ENCODE peak calls at places on chromosomes 5 and 9, in six cellular contexts. T is A549, G is HepG2, L is K562, Y is GM12878, X is upper lobe of left lung. C is an unnamed sample.

GRCh38 chr5:125409101-125409495 is 662.7 kb upstream of the ZNF608 start:
- ATAC-seq in T (peak), L (no peak), G (no peak), Y (no peak), X (no peak), C (no peak)

GRCh38 chr5:83653669-83654068 is 67.0 kb downstream of the HAPLN1 start:
- ATAC-seq in Y (peak), T (no peak), L (no peak), G (no peak), X (no peak), C (no peak)

GRCh38 chr5:10442581-10442980 is 902 bp downstream of the ROPN1L start:
- ATAC-seq in T (no peak), X (peak), G (no peak), L (no peak), Y (peak), C (no peak)

GRCh38 chr9:69549310-69550202 is 122.6 kb downstream of the APBA1 start:
- ATAC-seq in Y (peak), T (peak), X (peak), L (peak), G (peak), C (no peak)

GRCh38 chr9:98502311-98502975 is 206.3 kb downstream of the GABBR2 start:
- ATAC-seq in Y (no peak), L (no peak), G (peak), T (peak), X (peak), C (no peak)

GRCh38 chr9:134360180-134360759 is 34.0 kb downstream of the RXRA start:
- ATAC-seq in X (peak), G (no peak), Y (no peak), L (no peak), T (no peak), C (no peak)

GRCh38 chr9:137606005-137606601 is 617 bp downstream of the ARRDC1 start:
- ATAC-seq in L (peak), X (peak), G (peak), Y (peak), T (peak), C (peak)

GRCh38 chr5:73419414-73420390 is 28.9 kb downstream of the FOXD1 start:
- ATAC-seq in G (no peak), L (no peak), T (no peak), Y (no peak), X (peak), C (peak)

GRCh38 chr5:42948961-42949347 is 91.2 kb downstream of the ANXA2R start:
- ATAC-seq in Y (no peak), X (no peak), T (no peak), L (no peak), G (no peak), C (no peak)

GRCh38 chr5:173808079-173808808 is 79.9 kb upstream of the CPEB4 start:
- ATAC-seq in Y (no peak), T (peak), X (peak), G (no peak), L (peak), C (peak)

GRCh38 chr5:160799160-160799559 is 52.9 kb downstream of the ATP10B start:
- ATAC-seq in T (no peak), L (no peak), G (no peak), Y (peak), X (peak), C (peak)

GRCh38 chr5:32709789-32710334 is 1.3 kb upstream of the NPR3 start:
- ATAC-seq in X (peak), G (peak), Y (peak), T (peak), L (peak), C (peak)

GRCh38 chr5:172659909-172660628 is 19.0 kb downstream of the NEURL1B start:
- ATAC-seq in T (peak), G (peak), Y (peak), X (peak), L (peak), C (peak)

GRCh38 chr5:156181656-156182055 is 145.3 kb upstream of the SGCD start:
- ATAC-seq in X (no peak), L (no peak), G (no peak), T (peak), Y (no peak), C (no peak)

GRCh38 chr5:179361204-179361603 is 15.9 kb upstream of the ADAMTS2 start:
- ATAC-seq in L (no peak), G (no peak), T (peak), X (no peak), Y (no peak), C (no peak)

GRCh38 chr5:173570321-173571090 is 45.9 kb downstream of the BOD1 start:
- ATAC-seq in T (no peak), Y (no peak), X (no peak), L (no peak), G (no peak), C (no peak)

GRCh38 chr5:76441101-76441500 is 38.0 kb downstream of the IQGAP2 start:
- ATAC-seq in G (no peak), X (no peak), Y (no peak), T (no peak), L (no peak), C (no peak)

GRCh38 chr5:125293223-125293622 is 546.8 kb upstream of the ZNF608 start:
- ATAC-seq in G (no peak), X (no peak), Y (no peak), L (no peak), T (no peak), C (no peak)

GRCh38 chr5:168917947-168918600 is 338.9 kb upstream of the PANK3 start:
- ATAC-seq in T (no peak), G (no peak), Y (no peak), X (no peak), L (no peak), C (no peak)
- TF ChIP-seq EP300 in T (no peak), G (no peak), Y (no peak), X (no peak), L (no peak), C (no peak)

GRCh38 chr5:132867046-132867451 is 607 bp downstream of the UQCRQ start:
- ATAC-seq in L (peak), X (no peak), T (no peak), G (peak), Y (peak), C (no peak)

GRCh38 chr5:132865668-132866341 is 464 bp downstream of the GDF9 start:
- ATAC-seq in L (no peak), T (peak), X (no peak), G (no peak), Y (peak), C (peak)

GRCh38 chr5:132868754-132869153 is 2.3 kb downstream of the UQCRQ start:
- ATAC-seq in L (no peak), X (no peak), T (no peak), Y (no peak), G (no peak), C (no peak)

GRCh38 chr5:132870801-132871200 is 2.7 kb upstream of the LEAP2 start:
- ATAC-seq in T (no peak), L (no peak), G (no peak), Y (no peak), X (no peak), C (no peak)

DNA sequence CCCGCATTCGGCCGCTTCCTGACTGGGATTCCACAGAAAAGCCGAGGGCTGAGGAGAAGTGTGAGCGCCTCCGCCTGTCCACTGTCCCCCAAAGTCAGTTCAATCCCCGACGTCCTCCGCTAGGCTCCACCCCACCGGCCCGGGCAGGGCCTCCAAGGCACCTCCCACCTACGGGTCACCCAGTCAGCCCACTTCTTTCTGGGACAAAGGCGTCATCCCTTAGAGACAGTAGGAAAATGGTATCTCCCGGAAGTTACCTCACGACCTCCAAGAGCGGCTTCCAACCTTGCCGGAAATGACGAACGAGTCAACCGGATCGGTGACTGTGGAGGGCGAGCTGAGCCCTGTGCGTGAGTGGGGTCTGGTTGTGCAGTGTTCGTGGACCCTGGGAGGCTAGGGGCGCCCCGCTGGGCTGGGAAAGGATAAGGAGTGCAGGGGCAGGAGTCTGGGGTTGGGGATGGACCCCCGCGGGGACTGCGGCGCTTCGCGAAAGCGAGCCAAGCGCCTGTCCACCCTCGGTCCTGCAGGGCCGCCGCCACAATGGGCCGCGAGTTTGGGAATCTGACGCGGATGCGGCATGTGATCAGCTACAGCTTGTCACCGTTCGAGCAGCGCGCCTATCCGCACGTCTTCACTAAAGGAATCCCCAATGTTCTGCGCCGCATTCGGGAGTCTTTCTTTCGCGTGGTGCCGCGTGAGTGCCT is at the start of the genes GDF9 and UQCRQ:
- ATAC-seq in L (peak), Y (peak), T (peak), G (peak), X (peak), C (peak)
- TF ChIP-seq EP300 in L (peak), Y (no peak), T (no peak), G (peak), X (no peak), C (no peak)

GRCh38 chr5:39014544-39014943 is 59.7 kb downstream of the RICTOR start:
- ATAC-seq in X (peak), G (no peak), T (no peak), Y (no peak), L (no peak), C (peak)
- TF ChIP-seq EP300 in X (no peak), G (no peak), T (no peak), Y (no peak), L (no peak), C (no peak)

DNA sequence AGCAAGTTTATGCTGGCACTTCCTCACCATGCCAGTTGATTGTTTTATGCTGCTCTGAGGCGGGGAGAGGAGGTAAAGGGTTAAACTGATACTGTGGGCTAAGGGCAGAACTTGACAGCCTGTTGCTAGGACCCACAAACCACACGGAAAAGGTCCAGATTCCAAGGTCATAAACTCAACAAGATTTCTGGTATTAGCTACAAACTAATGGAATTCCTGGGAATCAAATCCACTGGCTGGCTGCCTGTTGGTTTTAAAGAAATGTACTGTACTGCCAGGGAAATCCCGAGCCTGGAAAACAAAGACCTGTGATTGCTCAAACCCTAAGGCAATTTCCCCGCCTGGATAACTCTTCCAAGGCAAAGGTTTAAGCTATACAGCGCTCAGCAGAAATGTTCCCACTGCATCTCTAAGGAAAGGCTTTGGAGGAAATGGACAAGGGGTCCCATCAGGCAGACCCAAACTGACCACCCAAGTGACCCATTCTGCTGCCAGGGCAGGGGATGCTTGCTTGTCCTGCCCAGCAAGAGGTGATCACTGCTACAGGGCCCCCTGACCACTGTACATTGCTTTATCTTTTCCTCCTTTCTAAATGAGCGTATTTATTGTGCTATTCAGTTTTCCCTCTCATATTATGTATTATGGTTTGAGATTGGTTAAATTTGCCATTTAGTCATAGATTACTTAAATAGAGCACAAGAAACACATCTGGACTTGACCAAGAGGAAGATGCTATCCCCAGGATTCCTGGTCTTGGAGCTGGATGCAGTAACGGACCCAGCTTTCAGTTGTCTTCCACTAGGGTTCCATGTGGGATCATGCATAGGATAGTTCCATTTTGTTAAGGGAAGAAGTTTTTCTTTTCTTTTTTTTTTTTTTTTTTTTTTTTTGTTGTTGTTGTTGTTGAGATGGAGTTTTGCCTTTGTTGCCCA is 124.3 kb downstream of the SUSD1 start:
- ATAC-seq in T (peak), G (peak), L (no peak), X (peak), Y (no peak), C (peak)
- TF ChIP-seq EP300 in T (no peak), G (peak), L (no peak), X (no peak), Y (no peak), C (no peak)

DNA sequence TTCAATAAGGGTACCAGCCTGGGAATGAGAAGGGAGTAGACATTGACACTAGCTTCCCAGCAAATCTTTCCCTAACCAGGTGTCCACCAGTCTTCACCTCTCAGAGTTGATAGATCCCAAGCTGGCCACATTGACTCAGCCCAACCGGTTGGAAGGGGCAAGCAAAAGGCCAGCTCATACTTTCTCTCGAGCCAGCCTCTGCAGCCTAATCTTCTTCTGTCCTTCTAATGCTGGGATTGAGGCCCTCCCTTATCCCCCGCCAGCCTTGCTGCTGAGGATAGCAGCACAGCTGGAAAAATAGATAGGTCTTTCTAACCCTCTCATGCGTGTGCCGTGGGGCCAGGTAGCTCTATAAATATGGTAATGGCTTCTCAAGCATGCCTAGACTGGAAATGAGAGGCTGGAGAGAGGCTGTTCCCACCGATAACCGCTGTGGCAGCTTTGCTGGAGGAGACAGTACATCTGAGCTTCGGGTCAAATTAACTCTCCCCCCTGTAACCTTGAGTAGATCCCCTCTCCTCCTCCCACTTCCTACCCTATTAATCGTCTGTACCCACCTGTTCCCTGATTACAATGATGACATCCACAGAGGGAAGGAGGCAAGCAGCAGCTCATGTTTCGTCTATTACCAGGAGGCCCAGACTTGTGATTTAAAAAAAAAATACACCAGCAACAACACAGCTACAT is 219.8 kb upstream of the BRINP1 start:
- ATAC-seq in L (no peak), Y (no peak), T (no peak), G (no peak), X (no peak), C (no peak)
- TF ChIP-seq EP300 in L (no peak), Y (no peak), T (no peak), G (no peak), X (no peak), C (no peak)

GRCh38 chr5:135571902-135572301 is 6.9 kb downstream of the CXCL14 start:
- ATAC-seq in Y (no peak), L (no peak), X (no peak), G (no peak), T (no peak), C (no peak)
- TF ChIP-seq EP300 in Y (no peak), L (no peak), X (no peak), G (no peak), T (no peak), C (no peak)

DNA sequence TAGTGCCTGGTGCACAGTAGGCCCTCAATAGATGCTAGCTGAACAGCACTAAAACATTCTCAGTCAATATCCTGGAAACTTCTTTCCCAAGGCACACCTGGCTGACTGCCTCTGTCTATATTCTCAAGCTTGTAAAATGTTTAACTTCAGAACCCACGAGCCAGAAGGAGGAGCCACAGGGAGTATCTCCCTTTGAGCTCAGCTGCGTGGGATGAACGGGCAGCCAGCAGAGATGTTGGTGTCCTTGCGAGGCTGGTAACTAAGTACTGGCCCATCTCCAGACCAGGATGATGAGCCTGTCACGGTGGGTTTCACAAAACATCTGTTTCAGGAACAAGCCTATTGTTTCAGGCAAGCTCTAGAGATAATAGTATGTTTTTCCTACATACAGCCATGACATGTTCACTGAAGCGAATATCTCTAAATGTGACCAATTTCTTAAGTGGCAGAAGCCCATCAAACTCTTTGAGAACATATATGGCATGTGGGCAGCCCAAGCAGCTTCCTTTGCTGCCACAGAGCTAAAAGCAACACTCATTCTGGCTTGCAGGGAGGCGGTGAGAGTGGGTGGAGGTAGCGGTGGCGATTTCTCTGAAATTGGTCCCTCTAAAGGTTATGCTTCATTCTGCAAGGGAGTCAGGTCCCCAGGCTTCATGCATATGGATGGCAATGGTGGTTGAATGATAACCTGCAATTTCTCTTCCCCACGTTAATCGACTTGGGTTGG is 206.2 kb downstream of the TTLL11 start:
- ATAC-seq in X (no peak), G (no peak), L (no peak), T (no peak), Y (no peak), C (no peak)
- TF ChIP-seq EP300 in X (no peak), G (no peak), L (no peak), T (no peak), Y (no peak), C (no peak)

DNA sequence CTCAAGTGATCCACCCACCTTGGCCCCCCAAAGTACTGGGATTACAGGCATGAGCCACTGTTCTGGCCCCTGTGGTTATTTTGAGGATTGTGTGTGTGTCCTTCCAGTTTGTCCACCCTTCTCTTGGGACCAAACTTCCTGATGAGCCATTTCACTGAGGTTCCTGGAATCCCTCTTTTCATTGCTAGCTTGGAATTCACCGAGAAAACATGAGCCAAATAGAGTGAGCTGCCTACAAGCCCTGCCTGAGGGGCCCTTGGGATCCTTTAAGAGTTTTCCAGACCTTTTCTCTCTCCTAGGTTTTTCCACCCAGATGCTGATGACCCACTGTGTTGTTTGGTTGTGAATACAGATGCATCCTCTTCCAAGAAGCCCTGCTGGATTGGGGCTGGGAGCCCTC is 13.2 kb upstream of the KIF12 start:
- ATAC-seq in T (no peak), X (no peak), G (no peak), Y (no peak), L (no peak), C (no peak)
- TF ChIP-seq EP300 in T (no peak), X (no peak), G (no peak), Y (no peak), L (no peak), C (no peak)

C was measured in gastroesophageal sphincter.